ENCODE peak calls at places on chromosome 9, in ten cellular contexts. S is fibroblast of gingiva; X is non-pigmented ciliary epithelial cell; K is IMR-90; J is kidney tubule cell; Y is endothelial cell; H is H4; G is sigmoid colon; W is hypothalamus; B is activated CD8-positive, alpha-beta memory T cell treated with anti-CD3 and anti-CD28 coated beads, Interleukin-2, amount 50 U/mL, for 4 hours. D is an unnamed sample.

GRCh38 chr9:69028754-69029153 is 6.8 kb upstream of the FXN start:
- DNase-seq in J (no peak), X (no peak), W (no peak), Y (no peak), G (no peak), B (no peak), H (no peak), K (no peak), S (no peak), D (no peak)

GRCh38 chr9:132239999-132240859 is 78.4 kb downstream of the NTNG2 start:
- DNase-seq in X (no peak), H (no peak), S (no peak), K (no peak), W (no peak), G (no peak), Y (no peak), B (no peak), J (no peak), D (no peak)

GRCh38 chr9:125361837-125362531 is 100.4 kb downstream of the GAPVD1 start:
- DNase-seq in B (no peak), G (no peak), H (peak; percentile 19), K (peak; percentile 17), W (no peak), Y (peak; percentile 52), S (peak; percentile 6), J (peak; percentile 8), X (no peak), D (no peak)

GRCh38 chr9:6272229-6272597 is 56.0 kb upstream of the TPD52L3 start:
- DNase-seq in B (no peak), G (no peak), H (no peak), X (peak; percentile 71), S (peak; percentile 99), Y (no peak), J (peak; percentile 4), K (peak; percentile 93), W (no peak), D (peak; percentile 20)

GRCh38 chr9:114364123-114364522 is 23.7 kb downstream of the AKNA start:
- DNase-seq in J (peak; percentile 97), G (no peak), B (no peak), W (no peak), X (peak; percentile 72), H (peak; percentile 85), Y (no peak), K (peak; percentile 85), S (peak; percentile 80), D (no peak)

GRCh38 chr9:133855802-133856592 is 117.8 kb upstream of the SARDH start:
- DNase-seq in S (peak; percentile 96), Y (no peak), J (peak; percentile 97), G (peak; percentile 82), X (peak; percentile 63), B (no peak), H (peak; percentile 96), W (no peak), K (peak; percentile 87), D (no peak)

GRCh38 chr9:8903077-8903476 is 1103.5 kb upstream of the DMAC1 start:
- DNase-seq in W (no peak), B (no peak), X (no peak), G (no peak), Y (no peak), K (no peak), H (no peak), S (no peak), J (peak; percentile 34), D (no peak)

GRCh38 chr9:129422843-129423700 is 197.8 kb downstream of the C9orf50 start:
- DNase-seq in K (peak; percentile 22), J (no peak), H (no peak), W (no peak), B (no peak), S (no peak), G (no peak), Y (no peak), X (no peak), D (no peak)

GRCh38 chr9:87732756-87733155 is 6.8 kb downstream of the CTSL start:
- DNase-seq in X (no peak), S (peak; percentile 24), K (no peak), H (no peak), G (no peak), Y (no peak), W (no peak), J (no peak), B (no peak), D (no peak)

GRCh38 chr9:27379311-27380236 is 82.6 kb upstream of the EQTN start:
- DNase-seq in J (peak; percentile 45), X (no peak), B (no peak), S (no peak), H (no peak), W (no peak), Y (no peak), K (no peak), G (no peak), D (no peak)

GRCh38 chr9:131382850-131383729 is 10.8 kb upstream of the PRRC2B start:
- DNase-seq in X (no peak), W (no peak), K (peak; percentile 92), H (peak; percentile 81), S (peak; percentile 61), J (peak; percentile 85), B (no peak), G (peak; percentile 87), Y (no peak), D (peak; percentile 73)

GRCh38 chr9:24059651-24060050 is 233.6 kb upstream of the ELAVL2 start:
- DNase-seq in W (no peak), K (no peak), G (no peak), J (no peak), Y (no peak), X (no peak), S (no peak), B (no peak), H (no peak), D (no peak)

GRCh38 chr9:37727002-37727401 is 26.6 kb upstream of the TRMT10B start:
- DNase-seq in K (no peak), H (no peak), W (no peak), G (no peak), Y (no peak), X (no peak), S (no peak), B (no peak), J (no peak), D (no peak)

GRCh38 chr9:120876842-120877240 is at the start of gene PHF19:
- DNase-seq in H (peak; percentile 31), W (no peak), S (peak; percentile 39), X (no peak), K (no peak), G (no peak), B (no peak), J (peak; percentile 42), Y (peak; percentile 27), D (peak; percentile 48)

GRCh38 chr9:110058304-110058953 is 149.5 kb downstream of the C9orf152 start:
- DNase-seq in G (no peak), J (peak; percentile 75), H (peak; percentile 68), X (no peak), B (peak; percentile 21), S (peak; percentile 31), Y (peak; percentile 61), W (peak; percentile 22), K (peak; percentile 52), D (peak; percentile 56)

GRCh38 chr9:135086597-135087488 is 625 bp upstream of the OLFM1 start:
- DNase-seq in K (no peak), Y (no peak), H (no peak), B (no peak), J (no peak), S (no peak), W (no peak), G (no peak), X (no peak), D (no peak)

GRCh38 chr9:21672140-21672539 is 130.3 kb upstream of the MTAP start:
- DNase-seq in K (no peak), Y (no peak), W (no peak), S (no peak), H (no peak), G (no peak), X (no peak), J (no peak), B (no peak), D (no peak)

GRCh38 chr9:33952066-33952465 is 96.6 kb downstream of the UBAP2 start:
- DNase-seq in W (no peak), X (no peak), G (no peak), J (no peak), B (no peak), H (no peak), S (no peak), Y (no peak), K (no peak), D (no peak)

GRCh38 chr9:125233678-125234077 is 7.5 kb downstream of the HSPA5 start:
- DNase-seq in J (peak; percentile 95), S (peak; percentile 96), X (peak; percentile 98), B (no peak), W (no peak), H (peak; percentile 62), Y (no peak), K (peak; percentile 100), G (no peak), D (no peak)

GRCh38 chr9:37370968-37371563 is 51.4 kb upstream of the GRHPR start:
- DNase-seq in K (no peak), B (no peak), S (no peak), W (no peak), G (no peak), X (no peak), J (no peak), Y (no peak), H (no peak), D (no peak)

GRCh38 chr9:13076616-13077015 is 202.9 kb downstream of the MPDZ start:
- DNase-seq in Y (no peak), B (no peak), K (no peak), G (no peak), W (no peak), X (no peak), J (no peak), S (no peak), H (no peak), D (no peak)

GRCh38 chr9:127500399-127500798 is 49.1 kb downstream of the LRSAM1 start:
- DNase-seq in G (no peak), H (no peak), S (no peak), X (no peak), W (no peak), J (no peak), B (no peak), K (no peak), Y (no peak), D (no peak)

GRCh38 chr9:135077497-135078200 is 9.8 kb upstream of the OLFM1 start:
- DNase-seq in X (no peak), Y (peak; percentile 80), W (no peak), J (peak; percentile 6), K (no peak), G (peak; percentile 40), B (peak; percentile 7), H (peak; percentile 44), S (no peak), D (no peak)

GRCh38 chr9:5910413-5911057 is 19.8 kb downstream of the MLANA start:
- DNase-seq in W (no peak), J (no peak), K (no peak), X (no peak), S (no peak), H (no peak), Y (no peak), B (no peak), G (no peak), D (no peak)

GRCh38 chr9:5502553-5502952 is 7.8 kb upstream of the PDCD1LG2 start:
- DNase-seq in H (no peak), S (no peak), J (no peak), B (no peak), W (no peak), Y (no peak), G (no peak), K (no peak), X (no peak), D (no peak)

GRCh38 chr9:94918038-94918753 is 191.7 kb downstream of the AOPEP start:
- DNase-seq in J (no peak), K (no peak), W (no peak), B (no peak), G (peak; percentile 38), Y (no peak), X (no peak), S (no peak), H (peak; percentile 2), D (no peak)

GRCh38 chr9:4235951-4236804 is 63.7 kb downstream of the GLIS3 start:
- DNase-seq in J (peak; percentile 93), B (no peak), H (peak; percentile 68), Y (no peak), W (no peak), X (no peak), S (peak; percentile 24), G (no peak), K (peak; percentile 62), D (no peak)

GRCh38 chr9:121718063-121718462 is 66.6 kb downstream of the DAB2IP start:
- DNase-seq in H (no peak), B (no peak), X (no peak), S (peak; percentile 40), K (peak; percentile 65), W (peak; percentile 56), J (no peak), Y (no peak), G (peak; percentile 81), D (no peak)